ENCODE peak calls at places on chromosomes 6 and 20, in eight cellular contexts. One of them, this sample, is unnamed.

GRCh38 chr20:56449459-56449858 is 19.0 kb upstream of the RTF2 start:
- DNase-seq in CD8-positive, alpha-beta memory T cell: no peak
- DNase-seq in cardiac muscle cell: no peak
- DNase-seq in mesenchymal stem cell: no peak
- DNase-seq in OCI-LY7: no peak
- DNase-seq in mammary epithelial cell: no peak
- DNase-seq in heart right ventricle: no peak
- DNase-seq in right cardiac atrium: no peak
- DNase-seq in this sample: no peak

GRCh38 chr20:50813801-50814200 is 18.9 kb downstream of the BCAS4 start:
- DNase-seq in CD8-positive, alpha-beta memory T cell: no peak
- DNase-seq in cardiac muscle cell: no peak
- DNase-seq in mesenchymal stem cell: no peak
- DNase-seq in OCI-LY7: peak; percentile 57
- DNase-seq in mammary epithelial cell: no peak
- DNase-seq in heart right ventricle: no peak
- DNase-seq in right cardiac atrium: no peak
- DNase-seq in this sample: no peak

GRCh38 chr6:154343473-154344308 is 12.9 kb downstream of the IPCEF1 start:
- DNase-seq in CD8-positive, alpha-beta memory T cell: no peak
- DNase-seq in cardiac muscle cell: peak; percentile 40
- DNase-seq in mesenchymal stem cell: peak; percentile 48
- DNase-seq in OCI-LY7: no peak
- DNase-seq in mammary epithelial cell: peak; percentile 60
- DNase-seq in heart right ventricle: peak; percentile 7
- DNase-seq in right cardiac atrium: no peak
- DNase-seq in this sample: peak; percentile 74

GRCh38 chr6:169669889-169670288 is 31.9 kb downstream of the WDR27 start:
- DNase-seq in CD8-positive, alpha-beta memory T cell: no peak
- DNase-seq in cardiac muscle cell: no peak
- DNase-seq in mesenchymal stem cell: peak; percentile 30
- DNase-seq in OCI-LY7: no peak
- DNase-seq in mammary epithelial cell: no peak
- DNase-seq in heart right ventricle: peak; percentile 25
- DNase-seq in right cardiac atrium: no peak
- DNase-seq in this sample: no peak

GRCh38 chr20:2698186-2698817 is 5.7 kb downstream of the EBF4 start:
- DNase-seq in CD8-positive, alpha-beta memory T cell: no peak
- DNase-seq in cardiac muscle cell: no peak
- DNase-seq in mesenchymal stem cell: no peak
- DNase-seq in OCI-LY7: no peak
- DNase-seq in mammary epithelial cell: no peak
- DNase-seq in heart right ventricle: no peak
- DNase-seq in right cardiac atrium: no peak
- DNase-seq in this sample: peak; percentile 6

GRCh38 chr6:235763-236360 is 56.4 kb upstream of the DUSP22 start:
- DNase-seq in CD8-positive, alpha-beta memory T cell: peak; percentile 43
- DNase-seq in cardiac muscle cell: no peak
- DNase-seq in mesenchymal stem cell: peak; percentile 74
- DNase-seq in OCI-LY7: peak; percentile 53
- DNase-seq in mammary epithelial cell: peak; percentile 19
- DNase-seq in heart right ventricle: peak; percentile 29
- DNase-seq in right cardiac atrium: no peak
- DNase-seq in this sample: no peak

GRCh38 chr6:125773387-125774341 is 17.1 kb upstream of the NCOA7 start:
- DNase-seq in CD8-positive, alpha-beta memory T cell: no peak
- DNase-seq in cardiac muscle cell: no peak
- DNase-seq in mesenchymal stem cell: no peak
- DNase-seq in OCI-LY7: no peak
- DNase-seq in mammary epithelial cell: peak; percentile 74
- DNase-seq in heart right ventricle: no peak
- DNase-seq in right cardiac atrium: no peak
- DNase-seq in this sample: no peak

GRCh38 chr6:28838289-28838633 is 85.5 kb downstream of the TRIM27 start:
- DNase-seq in CD8-positive, alpha-beta memory T cell: peak; percentile 87
- DNase-seq in cardiac muscle cell: peak; percentile 71
- DNase-seq in mesenchymal stem cell: peak; percentile 87
- DNase-seq in OCI-LY7: peak; percentile 81
- DNase-seq in mammary epithelial cell: peak; percentile 70
- DNase-seq in heart right ventricle: peak; percentile 32
- DNase-seq in right cardiac atrium: peak; percentile 56
- DNase-seq in this sample: peak; percentile 80

GRCh38 chr6:39891976-39892375 is 42.3 kb downstream of the MOCS1 start:
- DNase-seq in CD8-positive, alpha-beta memory T cell: no peak
- DNase-seq in cardiac muscle cell: no peak
- DNase-seq in mesenchymal stem cell: peak; percentile 42
- DNase-seq in OCI-LY7: no peak
- DNase-seq in mammary epithelial cell: no peak
- DNase-seq in heart right ventricle: no peak
- DNase-seq in right cardiac atrium: no peak
- DNase-seq in this sample: no peak

GRCh38 chr6:3229566-3230274 is 2.3 kb upstream of the TUBB2B start:
- DNase-seq in CD8-positive, alpha-beta memory T cell: peak; percentile 23
- DNase-seq in cardiac muscle cell: peak; percentile 46
- DNase-seq in mesenchymal stem cell: no peak
- DNase-seq in OCI-LY7: peak; percentile 46
- DNase-seq in mammary epithelial cell: no peak
- DNase-seq in heart right ventricle: no peak
- DNase-seq in right cardiac atrium: peak; percentile 64
- DNase-seq in this sample: no peak

GRCh38 chr6:3228046-3228671 is 706 bp upstream of the TUBB2B start:
- DNase-seq in CD8-positive, alpha-beta memory T cell: peak; percentile 22
- DNase-seq in cardiac muscle cell: no peak
- DNase-seq in mesenchymal stem cell: no peak
- DNase-seq in OCI-LY7: no peak
- DNase-seq in mammary epithelial cell: no peak
- DNase-seq in heart right ventricle: no peak
- DNase-seq in right cardiac atrium: peak; percentile 65
- DNase-seq in this sample: no peak

GRCh38 chr6:3227363-3228045 is at the start of gene TUBB2B:
- DNase-seq in CD8-positive, alpha-beta memory T cell: no peak
- DNase-seq in cardiac muscle cell: peak; percentile 85
- DNase-seq in mesenchymal stem cell: peak; percentile 62
- DNase-seq in OCI-LY7: no peak
- DNase-seq in mammary epithelial cell: no peak
- DNase-seq in heart right ventricle: no peak
- DNase-seq in right cardiac atrium: peak; percentile 81
- DNase-seq in this sample: no peak

GRCh38 chr6:3230275-3231212 is 3.1 kb upstream of the TUBB2B start:
- DNase-seq in CD8-positive, alpha-beta memory T cell: peak; percentile 15
- DNase-seq in cardiac muscle cell: peak; percentile 43
- DNase-seq in mesenchymal stem cell: peak; percentile 62
- DNase-seq in OCI-LY7: no peak
- DNase-seq in mammary epithelial cell: no peak
- DNase-seq in heart right ventricle: no peak
- DNase-seq in right cardiac atrium: no peak
- DNase-seq in this sample: no peak

DNA sequence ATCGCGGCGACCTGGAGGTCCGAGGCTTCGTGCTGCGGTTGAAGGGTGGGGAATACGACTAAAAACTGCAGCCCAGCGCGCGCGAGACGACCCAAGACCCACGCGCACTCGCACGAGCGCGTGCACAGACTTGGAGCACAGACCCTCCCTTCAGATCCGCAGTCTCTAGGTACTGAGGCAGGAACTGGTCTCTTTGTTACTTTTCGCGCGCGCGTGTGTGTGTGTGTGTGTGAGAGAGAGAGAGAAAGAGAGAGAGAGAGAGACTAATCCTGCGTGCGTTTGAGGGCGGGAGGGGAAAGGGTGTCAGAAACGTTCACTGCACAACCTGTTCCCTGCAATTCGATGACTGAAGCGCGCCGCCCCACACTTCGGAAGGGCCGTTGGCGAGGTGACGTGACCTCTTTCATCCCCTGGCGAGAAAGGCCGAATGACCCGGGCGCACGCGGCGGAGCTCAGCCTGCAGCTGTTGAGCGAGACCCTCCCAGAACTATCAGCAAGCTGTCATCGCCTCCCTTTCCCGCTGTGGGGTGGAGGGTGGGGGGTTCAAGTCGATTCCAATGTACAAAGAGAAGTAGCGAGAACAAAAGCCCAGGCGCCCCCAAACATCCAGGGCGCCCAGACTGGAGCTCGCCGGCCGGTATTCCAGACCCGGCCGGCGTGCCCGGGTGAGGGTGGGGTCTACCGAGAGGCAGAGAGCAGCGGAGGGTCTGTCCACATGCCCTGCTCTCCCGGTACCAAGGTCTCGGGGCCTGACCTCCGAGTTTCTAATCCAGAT is 1.5 kb upstream of the TUBB2B start:
- DNase-seq in CD8-positive, alpha-beta memory T cell: peak; percentile 50
- DNase-seq in cardiac muscle cell: peak; percentile 53
- DNase-seq in mesenchymal stem cell: peak; percentile 48
- DNase-seq in OCI-LY7: no peak
- DNase-seq in mammary epithelial cell: no peak
- DNase-seq in heart right ventricle: no peak
- DNase-seq in right cardiac atrium: no peak
- DNase-seq in this sample: no peak
- H3K4me1 ChIP-seq in CD8-positive, alpha-beta memory T cell: peaks cover 58% of the 10 kb centered on the region
- H3K4me1 ChIP-seq in cardiac muscle cell: peaks cover 13% of the 10 kb centered on the region
- H3K4me1 ChIP-seq in mesenchymal stem cell: peaks cover 34% of the 10 kb centered on the region
- H3K4me1 ChIP-seq in OCI-LY7: peaks cover 30% of the 10 kb centered on the region
- H3K4me1 ChIP-seq in mammary epithelial cell: peaks cover 25% of the 10 kb centered on the region
- H3K4me1 ChIP-seq in heart right ventricle: peaks cover 58% of the 10 kb centered on the region
- H3K4me1 ChIP-seq in right cardiac atrium: peaks cover 6% of the 10 kb centered on the region
- H3K4me1 ChIP-seq in this sample: peaks cover 26% of the 10 kb centered on the region

DNA sequence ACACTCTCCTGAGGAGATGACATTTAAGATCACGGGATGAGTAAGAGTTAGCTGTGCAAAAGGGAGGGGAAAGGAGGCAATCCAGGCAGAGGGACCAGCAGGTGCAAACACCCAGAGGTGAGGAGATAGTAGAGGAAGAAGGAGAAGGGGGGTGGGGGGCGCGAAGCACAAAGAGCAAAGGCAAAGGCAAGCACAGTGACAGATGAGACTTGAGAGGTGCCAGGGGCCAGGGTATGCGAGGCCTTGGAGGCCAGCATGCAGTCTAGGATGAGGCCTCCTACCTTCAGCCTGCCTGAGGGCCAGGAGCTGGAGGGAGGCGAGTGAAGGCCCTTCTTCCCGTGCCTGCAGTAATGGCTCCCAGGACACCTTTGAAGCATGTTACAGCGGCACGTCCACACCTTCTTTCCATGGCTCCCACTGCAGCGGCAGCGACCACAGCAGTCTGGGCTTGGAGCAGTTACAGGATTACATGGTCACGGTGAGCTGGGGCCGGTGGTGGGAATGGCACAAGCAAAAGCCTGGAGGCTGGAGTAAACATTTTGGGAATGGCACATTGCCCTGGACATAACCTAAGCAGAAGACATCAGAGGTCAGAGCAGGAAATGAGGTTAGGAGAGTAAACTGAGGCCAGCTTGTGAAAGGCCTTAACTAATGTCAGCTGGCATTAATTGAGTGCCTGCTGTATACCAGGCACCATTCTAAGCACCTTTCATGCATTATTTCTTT is 18.6 kb downstream of the CCM2L start:
- DNase-seq in CD8-positive, alpha-beta memory T cell: no peak
- DNase-seq in cardiac muscle cell: peak; percentile 77
- DNase-seq in mesenchymal stem cell: peak; percentile 22
- DNase-seq in OCI-LY7: no peak
- DNase-seq in mammary epithelial cell: no peak
- DNase-seq in heart right ventricle: no peak
- DNase-seq in right cardiac atrium: no peak
- DNase-seq in this sample: no peak
- H3K4me3 ChIP-seq in CD8-positive, alpha-beta memory T cell: no peak overlapping the region
- H3K4me3 ChIP-seq in cardiac muscle cell: peak overlapping the region; percentile 24
- H3K4me3 ChIP-seq in mesenchymal stem cell: no peak overlapping the region
- H3K4me3 ChIP-seq in OCI-LY7: no peak overlapping the region
- H3K4me3 ChIP-seq in mammary epithelial cell: no peak overlapping the region
- H3K4me3 ChIP-seq in heart right ventricle: no peak overlapping the region
- H3K4me3 ChIP-seq in right cardiac atrium: no peak overlapping the region
- H3K4me3 ChIP-seq in this sample: no peak overlapping the region

DNA sequence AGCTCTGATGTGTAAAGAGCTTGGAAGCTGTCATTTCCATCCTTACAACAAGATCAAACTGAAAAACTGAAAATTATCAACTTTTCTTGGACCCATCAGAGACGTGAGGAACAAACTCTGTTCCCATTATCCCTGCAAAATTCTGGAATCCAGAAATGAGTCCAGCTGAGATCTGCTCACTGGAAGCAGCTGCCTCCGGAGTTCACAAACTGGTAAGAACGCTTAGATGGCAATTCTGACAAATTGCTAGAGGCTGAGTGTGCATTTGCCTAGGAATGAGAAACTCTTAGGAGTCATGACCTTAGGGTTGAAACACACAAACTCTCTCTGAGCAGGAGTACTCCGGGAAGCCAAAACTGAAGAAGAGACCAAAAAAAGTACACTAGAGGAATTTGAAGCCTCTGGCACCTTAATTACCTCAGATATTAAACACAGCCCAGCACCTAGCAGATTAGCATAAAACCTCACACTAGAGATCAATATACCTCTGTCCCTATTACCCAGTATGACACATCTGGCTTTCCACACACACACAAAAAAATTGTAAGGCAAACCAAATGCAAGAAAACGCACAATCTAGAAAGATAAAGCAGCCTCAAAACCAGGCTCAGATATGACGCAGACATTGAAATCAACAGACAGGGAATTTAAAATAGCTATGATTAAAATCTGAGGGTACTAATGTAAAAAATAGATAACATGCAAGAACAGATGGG is 233.5 kb upstream of the SGK1 start:
- DNase-seq in CD8-positive, alpha-beta memory T cell: no peak
- DNase-seq in cardiac muscle cell: no peak
- DNase-seq in mesenchymal stem cell: peak; percentile 75
- DNase-seq in OCI-LY7: no peak
- DNase-seq in mammary epithelial cell: peak; percentile 64
- DNase-seq in heart right ventricle: no peak
- DNase-seq in right cardiac atrium: no peak
- DNase-seq in this sample: no peak
- H3K27ac ChIP-seq in CD8-positive, alpha-beta memory T cell: no peak overlapping the region
- H3K27ac ChIP-seq in cardiac muscle cell: no peak overlapping the region
- H3K27ac ChIP-seq in mesenchymal stem cell: peak overlapping the region; percentile 96
- H3K27ac ChIP-seq in OCI-LY7: no peak overlapping the region
- H3K27ac ChIP-seq in mammary epithelial cell: no peak overlapping the region
- H3K27ac ChIP-seq in heart right ventricle: no peak overlapping the region
- H3K27ac ChIP-seq in right cardiac atrium: no peak overlapping the region
- H3K27ac ChIP-seq in this sample: no peak overlapping the region

GRCh38 chr6:7701212-7701834 is 24.6 kb upstream of the BMP6 start:
- DNase-seq in CD8-positive, alpha-beta memory T cell: no peak
- DNase-seq in cardiac muscle cell: no peak
- DNase-seq in mesenchymal stem cell: no peak
- DNase-seq in OCI-LY7: no peak
- DNase-seq in mammary epithelial cell: no peak
- DNase-seq in heart right ventricle: no peak
- DNase-seq in right cardiac atrium: no peak
- DNase-seq in this sample: no peak

GRCh38 chr6:7707787-7708186 is 18.1 kb upstream of the BMP6 start:
- DNase-seq in CD8-positive, alpha-beta memory T cell: no peak
- DNase-seq in cardiac muscle cell: no peak
- DNase-seq in mesenchymal stem cell: no peak
- DNase-seq in OCI-LY7: no peak
- DNase-seq in mammary epithelial cell: no peak
- DNase-seq in heart right ventricle: no peak
- DNase-seq in right cardiac atrium: no peak
- DNase-seq in this sample: no peak

GRCh38 chr6:7705483-7705882 is 20.4 kb upstream of the BMP6 start:
- DNase-seq in CD8-positive, alpha-beta memory T cell: no peak
- DNase-seq in cardiac muscle cell: no peak
- DNase-seq in mesenchymal stem cell: no peak
- DNase-seq in OCI-LY7: no peak
- DNase-seq in mammary epithelial cell: no peak
- DNase-seq in heart right ventricle: no peak
- DNase-seq in right cardiac atrium: no peak
- DNase-seq in this sample: no peak

GRCh38 chr6:7706269-7706668 is 19.6 kb upstream of the BMP6 start:
- DNase-seq in CD8-positive, alpha-beta memory T cell: no peak
- DNase-seq in cardiac muscle cell: no peak
- DNase-seq in mesenchymal stem cell: no peak
- DNase-seq in OCI-LY7: no peak
- DNase-seq in mammary epithelial cell: no peak
- DNase-seq in heart right ventricle: no peak
- DNase-seq in right cardiac atrium: no peak
- DNase-seq in this sample: no peak

GRCh38 chr6:7703148-7703680 is 22.7 kb upstream of the BMP6 start:
- DNase-seq in CD8-positive, alpha-beta memory T cell: no peak
- DNase-seq in cardiac muscle cell: no peak
- DNase-seq in mesenchymal stem cell: no peak
- DNase-seq in OCI-LY7: no peak
- DNase-seq in mammary epithelial cell: peak; percentile 23
- DNase-seq in heart right ventricle: no peak
- DNase-seq in right cardiac atrium: no peak
- DNase-seq in this sample: no peak
- H3K4me1 ChIP-seq in CD8-positive, alpha-beta memory T cell: no peaks in the 10 kb centered on the region
- H3K4me1 ChIP-seq in cardiac muscle cell: no peaks in the 10 kb centered on the region
- H3K4me1 ChIP-seq in mesenchymal stem cell: no peaks in the 10 kb centered on the region
- H3K4me1 ChIP-seq in OCI-LY7: peaks cover 1% of the 10 kb centered on the region
- H3K4me1 ChIP-seq in mammary epithelial cell: peaks cover 4% of the 10 kb centered on the region
- H3K4me1 ChIP-seq in heart right ventricle: no peaks in the 10 kb centered on the region
- H3K4me1 ChIP-seq in right cardiac atrium: no peaks in the 10 kb centered on the region
- H3K4me1 ChIP-seq in this sample: no peaks in the 10 kb centered on the region